ENCODE peak calls at places on chromosomes 16 and 17, in four cellular contexts. One of them, this sample, is unnamed.

GRCh38 chr16:81582655-81583441 is 138.2 kb downstream of the CMIP start:
- DNase-seq in astrocyte of the spinal cord: peak
- DNase-seq in lung: no peak
- DNase-seq in cardiac muscle cell: peak
- DNase-seq in this sample: no peak

GRCh38 chr17:49633762-49634486 is 44.0 kb downstream of the SPOP start:
- DNase-seq in lung: no peak
- DNase-seq in cardiac muscle cell: no peak
- DNase-seq in astrocyte of the spinal cord: no peak
- DNase-seq in this sample: no peak

GRCh38 chr17:75752405-75753192 is 12.4 kb downstream of the GALK1 start:
- DNase-seq in astrocyte of the spinal cord: no peak
- DNase-seq in cardiac muscle cell: no peak
- DNase-seq in lung: no peak
- DNase-seq in this sample: no peak

GRCh38 chr16:69131749-69132423 is 502 bp downstream of the CHTF8 start:
- DNase-seq in lung: peak
- DNase-seq in astrocyte of the spinal cord: peak
- DNase-seq in cardiac muscle cell: peak
- DNase-seq in this sample: no peak

GRCh38 chr17:34387566-34387965 is 24.5 kb upstream of the CCL1 start:
- DNase-seq in cardiac muscle cell: no peak
- DNase-seq in lung: no peak
- DNase-seq in astrocyte of the spinal cord: no peak
- DNase-seq in this sample: no peak

GRCh38 chr17:67427410-67427809 is 50.3 kb downstream of the PITPNC1 start:
- DNase-seq in lung: no peak
- DNase-seq in astrocyte of the spinal cord: no peak
- DNase-seq in cardiac muscle cell: no peak
- DNase-seq in this sample: no peak

GRCh38 chr17:78027121-78027520 is 68.6 kb downstream of the TNRC6C start:
- DNase-seq in lung: no peak
- DNase-seq in cardiac muscle cell: no peak
- DNase-seq in astrocyte of the spinal cord: no peak
- DNase-seq in this sample: no peak

GRCh38 chr17:17403899-17404576 is 72.8 kb upstream of the MED9 start:
- DNase-seq in astrocyte of the spinal cord: no peak
- DNase-seq in cardiac muscle cell: no peak
- DNase-seq in lung: no peak
- DNase-seq in this sample: no peak

GRCh38 chr16:48612621-48613020 is 2.6 kb upstream of the N4BP1 start:
- DNase-seq in astrocyte of the spinal cord: no peak
- DNase-seq in cardiac muscle cell: no peak
- DNase-seq in lung: no peak
- DNase-seq in this sample: no peak

GRCh38 chr16:54355251-54355650 is 68.7 kb upstream of the IRX3 start:
- DNase-seq in astrocyte of the spinal cord: peak
- DNase-seq in cardiac muscle cell: peak
- DNase-seq in lung: no peak
- DNase-seq in this sample: no peak

GRCh38 chr17:15096511-15096910 is 168.6 kb downstream of the PMP22 start:
- DNase-seq in cardiac muscle cell: no peak
- DNase-seq in lung: no peak
- DNase-seq in astrocyte of the spinal cord: no peak
- DNase-seq in this sample: no peak

GRCh38 chr17:77690271-77691161 is 268.0 kb upstream of the TNRC6C start:
- DNase-seq in lung: no peak
- DNase-seq in astrocyte of the spinal cord: no peak
- DNase-seq in cardiac muscle cell: no peak
- DNase-seq in this sample: no peak

GRCh38 chr17:18362509-18363020 is 785 bp downstream of the SHMT1 start:
- DNase-seq in cardiac muscle cell: peak
- DNase-seq in astrocyte of the spinal cord: peak
- DNase-seq in lung: peak
- DNase-seq in this sample: no peak

GRCh38 chr16:89691986-89692569 is 5.6 kb downstream of the CDK10 start:
- DNase-seq in cardiac muscle cell: no peak
- DNase-seq in astrocyte of the spinal cord: no peak
- DNase-seq in lung: no peak
- DNase-seq in this sample: no peak

GRCh38 chr17:50565559-50566350 is 5.2 kb downstream of the CACNA1G start:
- DNase-seq in cardiac muscle cell: peak
- DNase-seq in lung: no peak
- DNase-seq in astrocyte of the spinal cord: no peak
- DNase-seq in this sample: no peak

GRCh38 chr17:53420035-53420641 is 402.6 kb upstream of the KIF2B start:
- DNase-seq in cardiac muscle cell: no peak
- DNase-seq in astrocyte of the spinal cord: no peak
- DNase-seq in lung: no peak
- DNase-seq in this sample: no peak

GRCh38 chr16:1102333-1102700 is 6.3 kb upstream of the C1QTNF8 start:
- DNase-seq in lung: no peak
- DNase-seq in astrocyte of the spinal cord: no peak
- DNase-seq in cardiac muscle cell: no peak
- DNase-seq in this sample: no peak

GRCh38 chr16:28528463-28528867 is 10.3 kb downstream of the NUPR1 start:
- DNase-seq in cardiac muscle cell: no peak
- DNase-seq in lung: no peak
- DNase-seq in astrocyte of the spinal cord: no peak
- DNase-seq in this sample: no peak

GRCh38 chr17:18891541-18891940 is 33.6 kb downstream of the PRPSAP2 start:
- DNase-seq in cardiac muscle cell: no peak
- DNase-seq in lung: no peak
- DNase-seq in astrocyte of the spinal cord: no peak
- DNase-seq in this sample: no peak

GRCh38 chr16:66058181-66058580 is 308.3 kb upstream of the CDH5 start:
- DNase-seq in lung: no peak
- DNase-seq in cardiac muscle cell: peak
- DNase-seq in astrocyte of the spinal cord: peak
- DNase-seq in this sample: no peak

GRCh38 chr16:16062023-16062932 is 112.9 kb downstream of the ABCC1 start:
- DNase-seq in astrocyte of the spinal cord: no peak
- DNase-seq in lung: no peak
- DNase-seq in cardiac muscle cell: peak
- DNase-seq in this sample: peak

GRCh38 chr17:30819941-30820705 is 4.4 kb downstream of the CRLF3 start:
- DNase-seq in astrocyte of the spinal cord: no peak
- DNase-seq in cardiac muscle cell: peak
- DNase-seq in lung: no peak
- DNase-seq in this sample: no peak

GRCh38 chr17:39064374-39064773 is 87.1 kb downstream of the PLXDC1 start:
- DNase-seq in lung: no peak
- DNase-seq in astrocyte of the spinal cord: peak
- DNase-seq in cardiac muscle cell: peak
- DNase-seq in this sample: no peak

DNA sequence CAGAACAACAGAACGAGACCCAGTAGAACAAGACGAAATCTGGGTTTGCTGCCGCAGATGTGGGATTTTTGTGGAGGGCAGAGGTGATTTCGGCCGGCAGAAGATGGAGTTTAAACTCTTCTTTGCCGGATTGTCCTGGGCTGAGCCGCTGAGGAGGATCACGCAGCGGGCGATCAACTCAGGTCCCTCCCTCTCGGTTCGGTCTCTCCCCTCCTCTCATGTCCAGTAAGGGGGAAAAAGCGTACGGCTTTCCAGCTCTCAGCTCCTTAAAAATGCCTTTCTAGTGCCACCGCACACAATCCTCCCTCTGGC is 2.5 kb downstream of the PHF12 start:
- DNase-seq in lung: no peak
- DNase-seq in cardiac muscle cell: no peak
- DNase-seq in astrocyte of the spinal cord: peak
- DNase-seq in this sample: no peak
- TF ChIP-seq CTCF in lung: no peak
- TF ChIP-seq CTCF in cardiac muscle cell: no peak
- TF ChIP-seq CTCF in astrocyte of the spinal cord: no peak
- TF ChIP-seq CTCF in this sample: no peak

GRCh38 chr16:3035289-3035971 is 1.3 kb downstream of the BICDL2 start:
- DNase-seq in cardiac muscle cell: no peak
- DNase-seq in lung: no peak
- DNase-seq in astrocyte of the spinal cord: no peak
- DNase-seq in this sample: no peak
- H3K4me3 ChIP-seq in cardiac muscle cell: no peak
- H3K4me3 ChIP-seq in lung: no peak
- H3K4me3 ChIP-seq in astrocyte of the spinal cord: no peak
- H3K4me3 ChIP-seq in this sample: no peak

GRCh38 chr17:21010705-21011596 is 31.9 kb downstream of the USP22 start:
- DNase-seq in cardiac muscle cell: no peak
- DNase-seq in lung: no peak
- DNase-seq in astrocyte of the spinal cord: no peak
- DNase-seq in this sample: no peak
- TF ChIP-seq CTCF in cardiac muscle cell: no peak
- TF ChIP-seq CTCF in lung: no peak
- TF ChIP-seq CTCF in astrocyte of the spinal cord: no peak
- TF ChIP-seq CTCF in this sample: no peak

DNA sequence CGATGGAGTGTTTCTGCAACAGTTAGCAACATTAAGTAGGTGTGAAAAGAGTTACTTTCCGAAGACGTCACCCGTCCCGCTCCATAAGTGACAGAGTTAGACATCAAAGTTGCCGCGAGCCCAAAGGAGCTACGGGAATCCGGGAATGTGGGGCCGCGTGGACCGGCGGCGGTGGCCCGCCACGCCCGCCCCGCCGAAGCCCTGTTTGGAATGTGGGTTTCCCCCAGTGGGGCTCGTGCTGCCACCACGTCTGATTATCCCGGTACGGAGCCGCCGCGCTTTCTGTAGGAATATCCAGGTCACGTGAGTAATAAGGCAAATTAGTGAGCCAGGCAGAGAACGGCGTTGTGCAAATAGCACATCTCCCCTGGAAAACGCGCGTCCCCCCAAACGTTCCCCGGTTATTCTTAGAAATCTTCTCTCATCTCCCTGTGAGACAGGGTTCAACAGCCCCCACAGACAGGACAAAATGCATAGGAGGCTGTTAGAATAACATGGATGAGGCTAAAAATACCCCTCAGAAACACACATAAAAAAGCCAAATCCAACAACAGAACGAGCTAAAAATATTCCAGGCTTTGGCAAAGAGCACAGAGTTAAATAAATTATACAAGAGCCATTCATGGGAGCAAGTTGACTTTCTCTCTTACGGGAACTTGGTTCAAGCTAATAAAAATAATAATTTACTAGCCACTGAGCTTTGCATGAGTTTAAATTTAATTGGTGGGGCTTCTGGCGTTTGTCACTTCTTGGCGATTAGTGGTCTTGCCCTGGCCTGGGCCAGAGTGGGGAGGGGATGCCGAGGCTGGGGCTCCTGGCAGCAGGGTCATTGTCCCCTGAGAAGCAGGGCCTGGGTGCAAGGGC is 8.6 kb downstream of the BAHCC1 start:
- DNase-seq in lung: no peak
- DNase-seq in astrocyte of the spinal cord: no peak
- DNase-seq in cardiac muscle cell: no peak
- DNase-seq in this sample: no peak
- H3K4me3 ChIP-seq in lung: no peak
- H3K4me3 ChIP-seq in astrocyte of the spinal cord: no peak
- H3K4me3 ChIP-seq in cardiac muscle cell: no peak
- H3K4me3 ChIP-seq in this sample: no peak

DNA sequence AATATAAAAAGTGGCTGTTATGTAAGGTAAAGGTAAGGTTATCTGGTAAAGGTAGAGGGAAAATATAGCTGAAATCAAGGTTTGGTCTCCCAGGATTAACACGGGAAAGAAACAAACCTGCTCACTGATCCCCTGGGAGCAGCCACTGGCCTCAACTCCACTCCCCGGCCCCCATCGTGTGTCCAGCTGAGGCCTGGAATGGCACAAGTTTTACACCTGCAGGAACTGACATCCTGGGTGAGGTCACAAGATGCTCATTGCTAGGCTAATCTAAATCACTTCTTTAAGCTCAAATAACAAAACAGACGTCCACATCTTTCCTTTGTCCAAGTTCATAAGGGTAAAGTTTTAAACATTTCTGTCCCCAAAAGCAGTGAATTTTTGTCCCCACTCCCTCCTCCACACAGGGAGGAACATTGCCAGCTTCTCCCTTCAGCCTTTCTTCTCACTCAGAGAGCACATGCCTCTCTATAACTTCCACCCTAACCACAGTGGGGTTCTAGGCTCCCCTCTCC is 46.3 kb downstream of the ERN1 start:
- DNase-seq in cardiac muscle cell: no peak
- DNase-seq in lung: no peak
- DNase-seq in astrocyte of the spinal cord: no peak
- DNase-seq in this sample: no peak
- TF ChIP-seq CTCF in cardiac muscle cell: no peak
- TF ChIP-seq CTCF in lung: no peak
- TF ChIP-seq CTCF in astrocyte of the spinal cord: no peak
- TF ChIP-seq CTCF in this sample: no peak

DNA sequence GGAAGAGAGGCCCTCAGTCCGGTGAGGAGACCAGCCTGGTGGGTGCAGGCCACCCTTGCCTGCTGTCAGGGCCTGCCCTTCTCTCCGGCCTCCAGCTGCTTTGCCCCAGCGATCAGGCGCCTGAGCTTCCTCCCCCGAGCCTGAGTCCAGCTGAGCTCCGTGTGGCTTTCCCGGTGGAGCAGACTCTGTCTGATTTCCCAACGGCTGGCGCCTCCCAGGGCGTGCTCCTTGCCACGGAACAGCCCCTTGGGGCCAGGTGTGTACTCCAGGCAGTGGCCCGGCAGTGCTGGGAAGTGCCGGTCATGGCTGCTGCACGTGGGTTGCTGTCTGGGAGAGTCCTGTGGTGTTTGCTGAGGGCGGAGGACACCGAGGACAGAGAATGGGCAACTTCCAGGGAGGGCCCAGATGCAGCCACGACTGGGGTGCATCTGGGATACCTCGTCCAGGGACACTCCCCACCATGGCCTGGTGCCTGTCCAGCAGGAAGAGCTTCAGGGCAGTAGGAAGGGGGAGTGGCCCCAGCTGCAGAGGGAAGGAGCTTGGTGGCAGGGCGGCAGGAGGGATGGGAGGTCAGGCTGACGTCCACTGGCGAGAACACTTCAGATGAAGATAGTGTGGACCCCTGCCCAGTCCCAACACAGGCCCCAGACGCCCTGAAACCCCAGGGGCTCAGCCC is 22.5 kb downstream of the METRNL start:
- DNase-seq in cardiac muscle cell: peak
- DNase-seq in lung: no peak
- DNase-seq in astrocyte of the spinal cord: no peak
- DNase-seq in this sample: no peak
- H3K4me3 ChIP-seq in cardiac muscle cell: no peak
- H3K4me3 ChIP-seq in lung: no peak
- H3K4me3 ChIP-seq in astrocyte of the spinal cord: no peak
- H3K4me3 ChIP-seq in this sample: no peak